ENCODE peak calls at places on chromosomes 7 and 10, in four cellular contexts. One of them, this sample, is unnamed.

GRCh38 chr7:116582806-116583444 is 58.1 kb downstream of the CAV1 start:
- DNase-seq in K562: no peak
- DNase-seq in H1: no peak
- DNase-seq in HepG2: no peak
- DNase-seq in this sample: no peak

GRCh38 chr10:126101744-126102143 is 205.4 kb downstream of the FANK1 start:
- DNase-seq in K562: no peak
- DNase-seq in HepG2: no peak
- DNase-seq in H1: no peak
- DNase-seq in this sample: no peak

GRCh38 chr7:128937271-128937646 is 468 bp upstream of the IRF5 start:
- DNase-seq in H1: no peak
- DNase-seq in K562: no peak
- DNase-seq in HepG2: no peak
- DNase-seq in this sample: no peak

GRCh38 chr7:105298004-105298403 is 90.7 kb downstream of the SRPK2 start:
- DNase-seq in HepG2: no peak
- DNase-seq in H1: no peak
- DNase-seq in K562: no peak
- DNase-seq in this sample: no peak

GRCh38 chr10:116111483-116112095 is 161.4 kb downstream of the GFRA1 start:
- DNase-seq in H1: no peak
- DNase-seq in HepG2: no peak
- DNase-seq in K562: no peak
- DNase-seq in this sample: no peak

GRCh38 chr7:81367335-81367801 is 402.5 kb downstream of the HGF start:
- DNase-seq in HepG2: no peak
- DNase-seq in H1: no peak
- DNase-seq in K562: no peak
- DNase-seq in this sample: no peak

GRCh38 chr10:77532068-77532467 is 105.5 kb downstream of the KCNMA1 start:
- DNase-seq in H1: no peak
- DNase-seq in HepG2: no peak
- DNase-seq in K562: no peak
- DNase-seq in this sample: no peak

GRCh38 chr7:82410461-82410860 is 33.1 kb downstream of the CACNA2D1 start:
- DNase-seq in K562: no peak
- DNase-seq in HepG2: no peak
- DNase-seq in H1: no peak
- DNase-seq in this sample: no peak

GRCh38 chr10:103609231-103610082 is 116.0 kb downstream of the NEURL1 start:
- DNase-seq in H1: no peak
- DNase-seq in HepG2: no peak
- DNase-seq in K562: no peak
- DNase-seq in this sample: no peak

GRCh38 chr10:110273474-110273873 is 31.2 kb downstream of the SMNDC1 start:
- DNase-seq in HepG2: peak
- DNase-seq in K562: no peak
- DNase-seq in H1: no peak
- DNase-seq in this sample: peak

GRCh38 chr7:75756340-75757297 is 15.4 kb downstream of the CCL26 start:
- DNase-seq in K562: peak
- DNase-seq in H1: no peak
- DNase-seq in HepG2: peak
- DNase-seq in this sample: peak

GRCh38 chr7:17492437-17492836 is 194.0 kb downstream of the AHR start:
- DNase-seq in HepG2: no peak
- DNase-seq in K562: no peak
- DNase-seq in H1: no peak
- DNase-seq in this sample: no peak

GRCh38 chr7:33107136-33108066 is 1.8 kb downstream of the RP9 start:
- DNase-seq in H1: peak
- DNase-seq in HepG2: peak
- DNase-seq in K562: no peak
- DNase-seq in this sample: peak

GRCh38 chr10:132419631-132420468 is 22.9 kb downstream of the PWWP2B start:
- DNase-seq in H1: no peak
- DNase-seq in HepG2: no peak
- DNase-seq in K562: no peak
- DNase-seq in this sample: no peak

GRCh38 chr10:132564690-132565089 is 27.1 kb downstream of the INPP5A start:
- DNase-seq in K562: no peak
- DNase-seq in HepG2: no peak
- DNase-seq in H1: no peak
- DNase-seq in this sample: no peak

GRCh38 chr10:131891196-131891928 is 9.4 kb upstream of the PPP2R2D start:
- DNase-seq in H1: peak
- DNase-seq in K562: peak
- DNase-seq in HepG2: peak
- DNase-seq in this sample: peak

GRCh38 chr10:61814160-61814559 is 87.3 kb upstream of the ARID5B start:
- DNase-seq in H1: no peak
- DNase-seq in K562: no peak
- DNase-seq in HepG2: no peak
- DNase-seq in this sample: no peak

GRCh38 chr7:34672430-34672829 is 14.4 kb downstream of the NPSR1 start:
- DNase-seq in HepG2: no peak
- DNase-seq in K562: no peak
- DNase-seq in H1: no peak
- DNase-seq in this sample: no peak

GRCh38 chr10:78507761-78508160 is 474.1 kb downstream of the RPS24 start:
- DNase-seq in K562: no peak
- DNase-seq in H1: no peak
- DNase-seq in HepG2: no peak
- DNase-seq in this sample: no peak

DNA sequence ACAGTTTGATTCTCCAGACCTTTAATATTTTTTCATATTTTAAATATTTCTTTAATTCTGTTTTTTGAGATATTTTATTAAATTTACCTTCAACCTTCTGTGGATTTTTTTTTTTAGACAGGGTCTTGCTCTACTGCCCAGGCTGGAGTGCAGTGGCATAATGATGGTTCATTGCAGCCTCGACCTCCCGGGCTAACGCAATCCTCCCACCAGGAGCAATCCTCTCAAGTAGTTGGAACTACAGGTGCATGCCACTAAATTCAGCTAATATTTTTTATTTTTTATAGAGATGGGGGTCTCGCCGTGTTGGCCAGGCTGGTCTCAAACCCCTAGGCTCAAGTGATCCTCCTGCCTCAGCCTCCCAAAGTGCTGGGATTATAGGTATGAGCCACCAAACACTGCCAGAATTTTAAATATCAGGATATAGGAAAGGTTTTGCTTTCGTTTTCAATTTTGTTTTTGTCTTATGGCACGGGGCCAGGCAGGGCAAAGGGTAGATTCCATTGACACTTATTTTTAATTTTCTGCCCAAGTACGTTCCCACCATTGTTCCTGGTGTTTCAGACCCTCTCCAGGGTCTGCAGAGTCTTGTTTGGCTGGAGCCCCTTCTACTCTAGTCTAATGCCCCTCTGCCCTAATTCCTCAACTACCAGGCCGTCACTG is 1.2 kb downstream of the TACC2 start:
- DNase-seq in HepG2: no peak
- DNase-seq in K562: no peak
- DNase-seq in H1: no peak
- DNase-seq in this sample: no peak
- TF ChIP-seq RNF2 in HepG2: no peak
- TF ChIP-seq RNF2 in K562: no peak
- TF ChIP-seq RNF2 in H1: no peak
- TF ChIP-seq RNF2 in this sample: no peak

DNA sequence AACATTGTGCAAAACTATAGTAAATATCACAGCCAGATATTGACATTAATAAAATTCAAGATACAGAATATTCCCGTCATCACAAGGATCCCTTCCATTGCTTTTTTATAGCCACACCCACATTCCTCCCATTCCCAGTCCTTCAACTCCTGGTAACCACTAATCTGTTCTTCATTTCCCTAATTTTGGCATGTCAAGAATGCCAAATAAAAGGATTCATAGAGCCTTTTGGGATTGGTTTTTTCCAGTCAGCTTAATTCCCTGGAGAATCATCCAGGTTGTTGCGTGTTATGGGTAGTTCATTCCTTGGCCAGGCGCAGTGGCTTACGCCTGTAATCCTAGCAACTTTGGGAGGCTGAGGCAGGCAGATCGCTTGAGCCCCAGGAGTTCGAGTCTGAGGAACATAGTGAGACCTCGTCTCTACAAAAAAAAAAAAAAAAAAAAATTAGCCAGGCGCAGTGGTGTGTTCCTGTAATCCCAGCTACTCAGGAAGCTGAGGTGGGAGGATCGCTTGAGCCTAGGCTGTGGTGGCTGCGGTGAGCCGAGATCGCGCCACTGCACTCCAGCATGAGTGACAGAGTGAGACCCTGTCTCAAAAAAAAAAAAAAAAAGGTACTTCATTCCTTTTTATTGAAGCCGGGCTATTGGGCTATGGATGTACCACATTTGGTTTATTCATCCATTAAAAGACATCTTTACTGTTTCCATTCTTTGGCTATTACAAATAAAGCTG is 2.7 kb downstream of the OGDH start:
- DNase-seq in K562: no peak
- DNase-seq in HepG2: no peak
- DNase-seq in H1: no peak
- DNase-seq in this sample: no peak
- TF ChIP-seq RNF2 in K562: no peak
- TF ChIP-seq RNF2 in HepG2: no peak
- TF ChIP-seq RNF2 in H1: no peak
- TF ChIP-seq RNF2 in this sample: no peak

GRCh38 chr10:30042820-30043219 is 16.6 kb downstream of the JCAD start:
- DNase-seq in K562: no peak
- DNase-seq in HepG2: no peak
- DNase-seq in H1: no peak
- DNase-seq in this sample: no peak

GRCh38 chr10:30040597-30040996 is 18.8 kb downstream of the JCAD start:
- DNase-seq in K562: no peak
- DNase-seq in H1: no peak
- DNase-seq in HepG2: no peak
- DNase-seq in this sample: no peak

GRCh38 chr10:30039988-30040387 is 19.4 kb downstream of the JCAD start:
- DNase-seq in H1: no peak
- DNase-seq in HepG2: no peak
- DNase-seq in K562: no peak
- DNase-seq in this sample: no peak

GRCh38 chr10:30039567-30039966 is 19.8 kb downstream of the JCAD start:
- DNase-seq in H1: no peak
- DNase-seq in K562: no peak
- DNase-seq in HepG2: no peak
- DNase-seq in this sample: no peak

GRCh38 chr10:30041394-30042105 is 17.8 kb downstream of the JCAD start:
- DNase-seq in H1: no peak
- DNase-seq in K562: no peak
- DNase-seq in HepG2: no peak
- DNase-seq in this sample: no peak
- TF ChIP-seq RNF2 in H1: no peak
- TF ChIP-seq RNF2 in K562: no peak
- TF ChIP-seq RNF2 in HepG2: no peak
- TF ChIP-seq RNF2 in this sample: no peak

GRCh38 chr7:98935811-98936210 is 57.5 kb downstream of the TRRAP start:
- DNase-seq in H1: no peak
- DNase-seq in HepG2: no peak
- DNase-seq in K562: no peak
- DNase-seq in this sample: no peak
- TF ChIP-seq RNF2 in H1: no peak
- TF ChIP-seq RNF2 in HepG2: no peak
- TF ChIP-seq RNF2 in K562: no peak
- TF ChIP-seq RNF2 in this sample: no peak

GRCh38 chr10:94858022-94858421 is 80.4 kb upstream of the CYP2C9 start:
- DNase-seq in K562: no peak
- DNase-seq in HepG2: peak
- DNase-seq in H1: no peak
- DNase-seq in this sample: no peak
- TF ChIP-seq RNF2 in K562: no peak
- TF ChIP-seq RNF2 in HepG2: no peak
- TF ChIP-seq RNF2 in H1: no peak
- TF ChIP-seq RNF2 in this sample: no peak